ENCODE peak calls at places on chromosome 19, in seven cellular contexts. O is neural crest cell, R is heart left ventricle, W is fibroblast of lung, X is body of pancreas, C is GM20000, L is fibroblast of mammary gland. N is an unnamed sample.
A peak's percentile ranks its signal among the peaks of the same experiment; 100 is the strongest.

GRCh38 chr19:43984687-43985000 is 656 bp downstream of the ZNF155 start:
- DNase-seq in O (no peak), R (no peak), W (no peak), X (peak; percentile 7), C (no peak), L (no peak), N (peak; percentile 11)

GRCh38 chr19:57620673-57621348 is 6.8 kb downstream of the ZNF134 start:
- DNase-seq in O (no peak), R (no peak), W (peak; percentile 21), X (no peak), C (no peak), L (peak; percentile 34), N (no peak)

GRCh38 chr19:35206379-35206778 is 22.2 kb downstream of the FAM187B start:
- DNase-seq in O (no peak), R (no peak), W (no peak), X (no peak), C (peak; percentile 40), L (no peak), N (peak; percentile 71)

GRCh38 chr19:33280351-33280921 is 21.9 kb downstream of the CEBPA start:
- DNase-seq in O (no peak), R (no peak), W (no peak), X (no peak), C (peak; percentile 74), L (no peak), N (peak; percentile 74)

GRCh38 chr19:30450945-30451344 is 78.8 kb downstream of the ZNF536 start:
- DNase-seq in O (no peak), R (no peak), W (no peak), X (no peak), C (no peak), L (no peak), N (no peak)

GRCh38 chr19:32647361-32647760 is 27.6 kb downstream of the ANKRD27 start:
- DNase-seq in O (no peak), R (no peak), W (no peak), X (no peak), C (no peak), L (no peak), N (no peak)

GRCh38 chr19:17020380-17020779 is 6.2 kb downstream of the CPAMD8 start:
- DNase-seq in O (no peak), R (no peak), W (no peak), X (no peak), C (no peak), L (no peak), N (no peak)

GRCh38 chr19:38686530-38686888 is 39.1 kb downstream of the ACTN4 start:
- DNase-seq in O (no peak), R (no peak), W (no peak), X (no peak), C (peak; percentile 63), L (no peak), N (peak; percentile 61)

GRCh38 chr19:23823952-23824389 is 65.3 kb upstream of the ZNF681 start:
- DNase-seq in O (no peak), R (no peak), W (peak; percentile 1), X (no peak), C (no peak), L (peak; percentile 4), N (peak; percentile 54)

GRCh38 chr19:50061650-50062049 is 35.8 kb downstream of the ZNF473 start:
- DNase-seq in O (no peak), R (no peak), W (no peak), X (peak; percentile 18), C (no peak), L (no peak), N (no peak)

GRCh38 chr19:51637362-51637978 is 7.3 kb upstream of the SIGLEC5 start:
- DNase-seq in O (no peak), R (no peak), W (no peak), X (no peak), C (peak; percentile 38), L (peak; percentile 2), N (no peak)

GRCh38 chr19:15871570-15871969 is 26.3 kb downstream of the CYP4F2 start:
- DNase-seq in O (no peak), R (no peak), W (no peak), X (peak; percentile 18), C (peak; percentile 44), L (no peak), N (peak; percentile 61)

GRCh38 chr19:16025108-16026101 is 50.9 kb upstream of the TPM4 start:
- DNase-seq in O (no peak), R (peak; percentile 60), W (peak; percentile 36), X (peak; percentile 32), C (no peak), L (peak; percentile 86), N (peak; percentile 9)

GRCh38 chr19:46493236-46494114 is 2.2 kb downstream of the PNMA8B start:
- DNase-seq in O (no peak), R (peak; percentile 76), W (no peak), X (no peak), C (no peak), L (no peak), N (peak; percentile 33)

GRCh38 chr19:5961969-5962945 is 15.7 kb downstream of the RANBP3 start:
- DNase-seq in O (no peak), R (peak; percentile 68), W (peak; percentile 23), X (peak; percentile 85), C (no peak), L (no peak), N (peak; percentile 79)

GRCh38 chr19:3253270-3253669 is 28.8 kb downstream of the CELF5 start:
- DNase-seq in O (no peak), R (no peak), W (no peak), X (no peak), C (no peak), L (peak; percentile 12), N (no peak)

GRCh38 chr19:31380854-31381253 is 31.6 kb upstream of the TSHZ3 start:
- DNase-seq in O (no peak), R (no peak), W (no peak), X (no peak), C (no peak), L (no peak), N (no peak)

GRCh38 chr19:42857544-42857867 is 22.0 kb downstream of the PSG1 start:
- DNase-seq in O (no peak), R (no peak), W (no peak), X (no peak), C (no peak), L (no peak), N (no peak)
- TF ChIP-seq CTCF in O (no peak), R (no peak), W (peak; percentile 2), X (no peak), C (no peak), L (no peak), N (peak; percentile 38)

DNA sequence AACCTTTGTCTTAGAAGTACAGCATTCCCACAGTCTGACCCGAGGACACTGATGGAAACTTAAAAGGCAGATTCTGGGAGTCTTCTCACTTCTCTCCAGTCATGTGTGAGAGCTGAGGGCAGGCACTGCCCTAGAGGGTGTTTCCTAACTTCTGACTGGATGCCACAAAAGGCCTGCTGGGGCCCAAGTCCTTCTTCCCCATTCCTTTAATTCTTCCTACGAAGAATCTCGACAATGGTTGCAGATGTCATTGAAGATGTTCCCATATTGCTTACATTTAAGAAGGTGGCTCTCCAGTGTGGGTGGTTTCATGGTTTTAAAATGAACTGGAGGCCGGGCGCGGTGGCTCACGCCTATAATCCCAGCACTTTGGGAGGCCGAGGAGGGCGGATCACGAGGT is 27.4 kb upstream of the ZNF564 start:
- DNase-seq in O (no peak), R (no peak), W (no peak), X (no peak), C (no peak), L (no peak), N (no peak)
- TF ChIP-seq CTCF in O (no peak), R (no peak), W (no peak), X (no peak), C (no peak), L (no peak), N (no peak)

DNA sequence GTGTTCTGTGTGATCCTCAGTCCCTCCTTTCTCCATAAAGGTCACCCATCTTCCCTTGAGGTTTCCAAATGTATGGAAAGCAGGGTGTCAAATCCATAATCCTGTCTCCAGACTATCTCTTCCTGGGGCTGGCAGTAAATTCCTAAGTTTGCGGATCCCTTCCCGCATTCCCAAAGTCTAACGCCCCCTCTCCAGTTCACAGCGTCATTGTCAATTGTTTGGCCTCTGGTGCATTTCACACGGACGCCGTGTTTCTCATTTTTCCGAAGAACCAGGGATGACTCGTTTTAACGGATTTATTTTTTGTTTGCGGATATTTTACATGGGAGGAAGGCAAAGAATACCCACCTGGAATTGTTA is 32.6 kb downstream of the ZNF136 start:
- DNase-seq in O (no peak), R (no peak), W (peak; percentile 19), X (peak; percentile 8), C (no peak), L (no peak), N (no peak)
- TF ChIP-seq CTCF in O (no peak), R (no peak), W (no peak), X (no peak), C (no peak), L (no peak), N (no peak)

GRCh38 chr19:14315433-14315832 is 65.8 kb upstream of the ADGRE5 start:
- DNase-seq in O (no peak), R (peak; percentile 17), W (no peak), X (no peak), C (no peak), L (no peak), N (no peak)
- TF ChIP-seq CTCF in O (no peak), R (no peak), W (no peak), X (no peak), C (no peak), L (no peak), N (no peak)